ENCODE peak calls at places on chromosome 1, in ten cellular contexts. U is D341Med, O is colonic mucosa, M is immature natural killer cell, R is lower leg skin, E is progenitor cell of endocrine pancreas, Z is fibroblast of the aortic adventitia, G is NCI-H345, A is HT1080, K is DMS153. V is an unnamed sample.

GRCh38 chr1:166721145-166721544 is 118.1 kb upstream of the POGK start:
- DNase-seq in R (no peak), Z (no peak), K (no peak), M (no peak), A (no peak), U (no peak), E (no peak), G (no peak), O (no peak), V (no peak)

GRCh38 chr1:183166439-183166838 is 19.6 kb upstream of the LAMC2 start:
- DNase-seq in M (no peak), Z (no peak), G (no peak), O (no peak), A (no peak), R (no peak), U (no peak), E (no peak), K (no peak), V (no peak)

GRCh38 chr1:12411747-12412146 is 181.9 kb downstream of the VPS13D start:
- DNase-seq in E (no peak), Z (no peak), K (no peak), G (no peak), U (no peak), O (peak), M (no peak), A (no peak), R (no peak), V (no peak)

GRCh38 chr1:118118469-118118868 is 66.6 kb downstream of the SPAG17 start:
- DNase-seq in A (no peak), K (no peak), M (no peak), E (no peak), R (no peak), G (no peak), Z (no peak), U (no peak), O (peak), V (no peak)

GRCh38 chr1:202117898-202118371 is 4.8 kb upstream of the GPR37L1 start:
- DNase-seq in A (no peak), M (no peak), K (no peak), G (no peak), Z (no peak), U (no peak), R (no peak), O (peak), E (no peak), V (no peak)

GRCh38 chr1:217373761-217374701 is 256.9 kb downstream of the GPATCH2 start:
- DNase-seq in M (no peak), K (no peak), O (no peak), E (no peak), U (no peak), Z (no peak), R (no peak), A (no peak), G (no peak), V (no peak)

GRCh38 chr1:58929667-58930325 is 145.9 kb upstream of the JUN start:
- DNase-seq in K (no peak), G (no peak), E (no peak), A (peak), M (no peak), O (peak), Z (no peak), U (no peak), R (no peak), V (no peak)

GRCh38 chr1:43293896-43294760 is 6.7 kb upstream of the TIE1 start:
- DNase-seq in M (no peak), A (peak), E (no peak), G (no peak), R (peak), O (peak), U (no peak), Z (peak), K (no peak), V (no peak)

GRCh38 chr1:56394298-56394697 is 185.1 kb downstream of the PLPP3 start:
- DNase-seq in G (no peak), M (no peak), Z (peak), O (no peak), K (no peak), A (no peak), R (no peak), U (no peak), E (no peak), V (no peak)

GRCh38 chr1:236774926-236775325 is 20.2 kb upstream of the MTR start:
- DNase-seq in A (peak), E (no peak), O (no peak), U (peak), M (no peak), R (no peak), K (no peak), G (peak), Z (peak), V (no peak)

GRCh38 chr1:172885411-172885810 is 165.3 kb downstream of the TNFSF18 start:
- DNase-seq in Z (no peak), R (no peak), G (no peak), U (no peak), O (no peak), A (peak), M (no peak), K (no peak), E (no peak), V (no peak)

V was measured in nephron progenitor cell.